ENCODE peak calls at places on chromosomes 3 and 15, in seven cellular contexts. K is BE2C, X is IMR-90, Z is fibroblast of mammary gland, E is neural progenitor cell, J is stomach, R is astrocyte. N is an unnamed sample.

GRCh38 chr3:53164911-53165310 is 3.9 kb downstream of the PRKCD start:
- DNase-seq in K (no peak), X (no peak), R (no peak), Z (no peak), E (no peak), J (no peak), N (no peak)

GRCh38 chr15:88465633-88466219 is 1.5 kb downstream of the MRPL46 start:
- DNase-seq in R (peak), X (peak), E (no peak), Z (peak), J (no peak), K (no peak), N (peak)

GRCh38 chr3:44468572-44469520 is 8.6 kb downstream of the ZNF445 start:
- DNase-seq in X (peak), Z (peak), J (no peak), E (no peak), R (peak), K (no peak), N (peak)

GRCh38 chr3:124774841-124775402 is 44.7 kb downstream of the UMPS start:
- DNase-seq in Z (no peak), E (no peak), R (no peak), J (no peak), X (no peak), K (no peak), N (no peak)

GRCh38 chr15:64895285-64896065 is 16.2 kb upstream of the ANKDD1A start:
- DNase-seq in R (no peak), E (no peak), J (peak), K (no peak), Z (peak), X (peak), N (peak)

GRCh38 chr15:69754313-69754712 is 301.7 kb downstream of the RPLP1 start:
- DNase-seq in E (no peak), Z (no peak), J (no peak), X (no peak), K (no peak), R (no peak), N (no peak)

GRCh38 chr3:100982710-100983109 is 10.5 kb downstream of the ABI3BP start:
- DNase-seq in E (no peak), J (no peak), R (peak), K (no peak), Z (peak), X (peak), N (peak)

GRCh38 chr15:59689626-59690236 is 611 bp upstream of the BNIP2 start:
- DNase-seq in X (peak), E (peak), Z (peak), R (peak), K (peak), J (peak), N (peak)

GRCh38 chr3:153927107-153927506 is 194.1 kb upstream of the ARHGEF26 start:
- DNase-seq in E (no peak), J (no peak), Z (peak), X (peak), K (no peak), R (peak), N (peak)

GRCh38 chr15:44340410-44340809 is 51.9 kb downstream of the GOLM2 start:
- DNase-seq in E (no peak), X (peak), K (no peak), R (peak), J (no peak), Z (peak), N (peak)

GRCh38 chr3:20142517-20142916 is 43.5 kb downstream of the SGO1 start:
- DNase-seq in J (no peak), X (no peak), R (no peak), K (no peak), Z (no peak), E (no peak), N (no peak)

GRCh38 chr3:194632211-194632982 is 822 bp downstream of the TMEM44 start:
- DNase-seq in X (peak), E (no peak), Z (peak), J (no peak), R (no peak), K (no peak), N (peak)

GRCh38 chr3:94137377-94137776 is 74.5 kb downstream of the NSUN3 start:
- DNase-seq in E (no peak), X (no peak), J (no peak), K (no peak), Z (no peak), R (peak), N (peak)

GRCh38 chr3:186930143-186930638 is at the start of gene ST6GAL1:
- DNase-seq in K (peak), J (peak), Z (peak), R (peak), X (peak), E (peak), N (peak)

GRCh38 chr15:99128411-99128810 is 23.5 kb downstream of the SYNM start:
- DNase-seq in R (no peak), Z (no peak), X (no peak), J (no peak), E (no peak), K (no peak), N (no peak)

GRCh38 chr3:42739401-42740158 is 33.5 kb downstream of the CCDC13 start:
- DNase-seq in R (no peak), K (no peak), J (no peak), E (no peak), X (no peak), Z (no peak), N (no peak)

GRCh38 chr15:75065467-75065850 is 42.1 kb downstream of the PPCDC start:
- DNase-seq in J (no peak), E (no peak), K (no peak), Z (peak), X (peak), R (peak), N (no peak)

GRCh38 chr15:98806275-98806895 is 158.0 kb downstream of the IGF1R start:
- DNase-seq in K (no peak), R (no peak), Z (no peak), X (no peak), E (no peak), J (no peak), N (no peak)

GRCh38 chr3:43525941-43526607 is 95.7 kb downstream of the ANO10 start:
- DNase-seq in Z (peak), E (no peak), J (no peak), K (no peak), X (peak), R (no peak), N (peak)

GRCh38 chr15:48005921-48006541 is 114.8 kb upstream of the SLC24A5 start:
- DNase-seq in R (no peak), K (no peak), E (no peak), Z (peak), X (no peak), J (peak), N (no peak)

GRCh38 chr3:45779746-45780735 is 16.3 kb downstream of the SLC6A20 start:
- DNase-seq in R (no peak), E (no peak), X (no peak), J (peak), Z (no peak), K (no peak), N (no peak)

DNA sequence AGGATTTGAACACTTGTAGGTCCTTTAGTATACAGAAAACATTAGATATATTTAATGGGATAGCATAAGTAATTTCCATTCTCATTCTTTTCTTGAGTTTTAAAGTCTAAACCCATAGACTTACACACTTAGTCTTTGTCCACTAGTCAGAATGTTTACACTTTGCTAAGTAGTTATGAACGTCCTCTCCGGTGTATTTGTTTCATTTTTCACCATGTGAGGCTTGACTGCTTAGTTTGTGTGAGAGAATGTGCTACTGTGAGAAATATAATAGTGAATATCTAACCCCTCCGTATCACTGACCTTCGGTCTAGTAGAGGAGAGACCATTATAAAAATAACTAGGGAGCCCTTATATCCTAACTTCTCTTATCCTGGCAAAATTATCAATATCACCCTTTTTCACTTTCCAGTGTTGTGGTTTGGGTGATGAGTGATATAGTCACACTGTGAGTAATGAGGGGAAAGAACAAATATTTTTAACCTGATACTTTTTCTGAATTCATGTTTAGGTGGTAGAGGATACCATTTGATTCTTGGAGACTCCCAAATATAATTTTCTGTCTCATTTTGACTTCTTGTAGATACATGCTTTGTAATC is 122.4 kb downstream of the UBE2E2 start:
- DNase-seq in Z (peak), X (no peak), K (no peak), J (no peak), R (no peak), E (no peak), N (no peak)
- H3K4me3 ChIP-seq in Z (no peak), X (no peak), K (no peak), J (no peak), R (no peak), E (no peak), N (no peak)

GRCh38 chr3:36993326-36994283 is at the start of gene MLH1:
- DNase-seq in X (peak), E (peak), K (peak), J (peak), Z (peak), R (peak), N (peak)
- TF ChIP-seq CTCF in X (no peak), E (no peak), K (no peak), J (no peak), Z (no peak), R (no peak), N (no peak)

DNA sequence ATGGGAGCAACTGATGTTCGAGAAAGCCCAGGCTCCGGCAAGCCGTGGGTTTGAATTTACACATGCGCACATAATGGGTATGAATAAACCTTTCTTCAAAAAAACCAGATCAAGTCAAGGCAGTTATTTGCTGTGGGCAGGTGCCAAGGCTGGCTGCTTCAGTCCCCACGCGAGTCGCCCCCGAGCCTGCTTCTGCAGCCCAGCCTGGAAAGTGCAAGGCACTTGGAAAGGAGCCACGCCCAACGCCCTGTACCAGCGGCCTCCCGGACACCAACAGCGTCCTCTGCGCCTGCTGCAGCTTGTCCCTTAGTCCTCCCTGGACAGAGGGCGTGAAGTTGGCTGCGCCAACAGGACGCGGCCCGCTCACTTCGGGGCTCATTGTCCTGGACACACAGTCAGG is 68.9 kb downstream of the KLF15 start:
- DNase-seq in E (peak), R (no peak), Z (no peak), X (no peak), J (peak), K (no peak), N (no peak)
- H3K4me3 ChIP-seq in E (peak), R (peak), Z (no peak), X (no peak), J (peak), K (no peak), N (no peak)

GRCh38 chr3:129608087-129608935 is 1.8 kb upstream of the PLXND1 start:
- DNase-seq in K (peak), J (no peak), Z (peak), X (peak), R (no peak), E (peak), N (peak)
- TF ChIP-seq CTCF in K (peak), J (no peak), Z (peak), X (peak), R (no peak), E (peak), N (peak)

N was measured in fibroblast of pulmonary artery.